ENCODE peak calls at places on chromosomes 11 and 22, in six cellular contexts. One of them, this sample, is unnamed.

GRCh38 chr22:38706885-38707180 is 1.1 kb downstream of the GTPBP1 start:
- DNase-seq in neural progenitor cell: no peak
- DNase-seq in uterus: no peak
- DNase-seq in colonic mucosa: no peak
- DNase-seq in astrocyte: no peak
- DNase-seq in GM23338: no peak
- DNase-seq in this sample: no peak

GRCh38 chr11:14499178-14499559 is 442 bp downstream of the COPB1 start:
- DNase-seq in neural progenitor cell: peak
- DNase-seq in uterus: peak
- DNase-seq in colonic mucosa: peak
- DNase-seq in astrocyte: no peak
- DNase-seq in GM23338: peak
- DNase-seq in this sample: peak

GRCh38 chr11:122354029-122354697 is 238.1 kb upstream of the BLID start:
- DNase-seq in neural progenitor cell: no peak
- DNase-seq in uterus: no peak
- DNase-seq in colonic mucosa: no peak
- DNase-seq in astrocyte: peak
- DNase-seq in GM23338: no peak
- DNase-seq in this sample: no peak

GRCh38 chr22:47259990-47260389 is 497.5 kb downstream of the TBC1D22A start:
- DNase-seq in neural progenitor cell: no peak
- DNase-seq in uterus: no peak
- DNase-seq in colonic mucosa: no peak
- DNase-seq in astrocyte: no peak
- DNase-seq in GM23338: no peak
- DNase-seq in this sample: no peak

GRCh38 chr11:2468363-2469240 is 23.8 kb downstream of the KCNQ1 start:
- DNase-seq in neural progenitor cell: no peak
- DNase-seq in uterus: no peak
- DNase-seq in colonic mucosa: peak
- DNase-seq in astrocyte: no peak
- DNase-seq in GM23338: no peak
- DNase-seq in this sample: no peak

GRCh38 chr11:114738954-114739353 is 60.6 kb downstream of the NXPE2 start:
- DNase-seq in neural progenitor cell: peak
- DNase-seq in uterus: no peak
- DNase-seq in colonic mucosa: peak
- DNase-seq in astrocyte: peak
- DNase-seq in GM23338: peak
- DNase-seq in this sample: no peak

GRCh38 chr11:31844351-31844750 is 33.2 kb upstream of the PAX6 start:
- DNase-seq in neural progenitor cell: no peak
- DNase-seq in uterus: no peak
- DNase-seq in colonic mucosa: no peak
- DNase-seq in astrocyte: peak
- DNase-seq in GM23338: no peak
- DNase-seq in this sample: no peak

GRCh38 chr11:58927393-58928081 is 11.8 kb upstream of the GLYATL1 start:
- DNase-seq in neural progenitor cell: peak
- DNase-seq in uterus: no peak
- DNase-seq in colonic mucosa: peak
- DNase-seq in astrocyte: peak
- DNase-seq in GM23338: peak
- DNase-seq in this sample: no peak

GRCh38 chr11:131616456-131616855 is 246.0 kb downstream of the NTM start:
- DNase-seq in neural progenitor cell: no peak
- DNase-seq in uterus: no peak
- DNase-seq in colonic mucosa: no peak
- DNase-seq in astrocyte: no peak
- DNase-seq in GM23338: no peak
- DNase-seq in this sample: no peak

GRCh38 chr11:77136074-77136473 is 8.0 kb downstream of the MYO7A start:
- DNase-seq in neural progenitor cell: no peak
- DNase-seq in uterus: no peak
- DNase-seq in colonic mucosa: no peak
- DNase-seq in astrocyte: peak
- DNase-seq in GM23338: no peak
- DNase-seq in this sample: no peak

GRCh38 chr11:76604652-76605241 is 65.8 kb downstream of the LRRC32 start:
- DNase-seq in neural progenitor cell: no peak
- DNase-seq in uterus: no peak
- DNase-seq in colonic mucosa: peak
- DNase-seq in astrocyte: peak
- DNase-seq in GM23338: no peak
- DNase-seq in this sample: no peak

GRCh38 chr11:134498326-134499139 is 86.5 kb upstream of the B3GAT1 start:
- DNase-seq in neural progenitor cell: no peak
- DNase-seq in uterus: no peak
- DNase-seq in colonic mucosa: no peak
- DNase-seq in astrocyte: no peak
- DNase-seq in GM23338: no peak
- DNase-seq in this sample: no peak

GRCh38 chr11:68338041-68338800 is 25.8 kb downstream of the LRP5 start:
- DNase-seq in neural progenitor cell: no peak
- DNase-seq in uterus: no peak
- DNase-seq in colonic mucosa: no peak
- DNase-seq in astrocyte: peak
- DNase-seq in GM23338: no peak
- DNase-seq in this sample: no peak

GRCh38 chr22:28799125-28799833 is 1.1 kb downstream of the XBP1 start:
- DNase-seq in neural progenitor cell: peak
- DNase-seq in uterus: peak
- DNase-seq in colonic mucosa: peak
- DNase-seq in astrocyte: peak
- DNase-seq in GM23338: peak
- DNase-seq in this sample: no peak

GRCh38 chr11:100932474-100933100 is 197.0 kb downstream of the PGR start:
- DNase-seq in neural progenitor cell: peak
- DNase-seq in uterus: no peak
- DNase-seq in colonic mucosa: no peak
- DNase-seq in astrocyte: no peak
- DNase-seq in GM23338: peak
- DNase-seq in this sample: no peak

GRCh38 chr22:50602338-50602700 is 1.7 kb downstream of the MAPK8IP2 start:
- DNase-seq in neural progenitor cell: no peak
- DNase-seq in uterus: no peak
- DNase-seq in colonic mucosa: no peak
- DNase-seq in astrocyte: no peak
- DNase-seq in GM23338: no peak
- DNase-seq in this sample: no peak

GRCh38 chr11:64415996-64416728 is 57.2 kb downstream of the RPS6KA4 start:
- DNase-seq in neural progenitor cell: no peak
- DNase-seq in uterus: no peak
- DNase-seq in colonic mucosa: no peak
- DNase-seq in astrocyte: no peak
- DNase-seq in GM23338: no peak
- DNase-seq in this sample: no peak

GRCh38 chr11:13168281-13168680 is 109.3 kb upstream of the BMAL1 start:
- DNase-seq in neural progenitor cell: no peak
- DNase-seq in uterus: no peak
- DNase-seq in colonic mucosa: no peak
- DNase-seq in astrocyte: no peak
- DNase-seq in GM23338: no peak
- DNase-seq in this sample: no peak

GRCh38 chr22:38935023-38935422 is 22.4 kb upstream of the APOBEC3A start:
- DNase-seq in neural progenitor cell: no peak
- DNase-seq in uterus: no peak
- DNase-seq in colonic mucosa: peak
- DNase-seq in astrocyte: no peak
- DNase-seq in GM23338: no peak
- DNase-seq in this sample: no peak

GRCh38 chr11:27720277-27720830 is 20.1 kb upstream of the BDNF start:
- DNase-seq in neural progenitor cell: peak
- DNase-seq in uterus: no peak
- DNase-seq in colonic mucosa: peak
- DNase-seq in astrocyte: no peak
- DNase-seq in GM23338: peak
- DNase-seq in this sample: no peak

GRCh38 chr11:27721505-27722116 is 21.4 kb upstream of the BDNF start:
- DNase-seq in neural progenitor cell: peak
- DNase-seq in uterus: no peak
- DNase-seq in colonic mucosa: no peak
- DNase-seq in astrocyte: no peak
- DNase-seq in GM23338: peak
- DNase-seq in this sample: no peak

GRCh38 chr11:27722117-27722844 is 22.0 kb upstream of the BDNF start:
- DNase-seq in neural progenitor cell: peak
- DNase-seq in uterus: no peak
- DNase-seq in colonic mucosa: no peak
- DNase-seq in astrocyte: peak
- DNase-seq in GM23338: peak
- DNase-seq in this sample: no peak

GRCh38 chr11:27723685-27724084 is 23.4 kb upstream of the BDNF start:
- DNase-seq in neural progenitor cell: no peak
- DNase-seq in uterus: no peak
- DNase-seq in colonic mucosa: no peak
- DNase-seq in astrocyte: no peak
- DNase-seq in GM23338: no peak
- DNase-seq in this sample: no peak

DNA sequence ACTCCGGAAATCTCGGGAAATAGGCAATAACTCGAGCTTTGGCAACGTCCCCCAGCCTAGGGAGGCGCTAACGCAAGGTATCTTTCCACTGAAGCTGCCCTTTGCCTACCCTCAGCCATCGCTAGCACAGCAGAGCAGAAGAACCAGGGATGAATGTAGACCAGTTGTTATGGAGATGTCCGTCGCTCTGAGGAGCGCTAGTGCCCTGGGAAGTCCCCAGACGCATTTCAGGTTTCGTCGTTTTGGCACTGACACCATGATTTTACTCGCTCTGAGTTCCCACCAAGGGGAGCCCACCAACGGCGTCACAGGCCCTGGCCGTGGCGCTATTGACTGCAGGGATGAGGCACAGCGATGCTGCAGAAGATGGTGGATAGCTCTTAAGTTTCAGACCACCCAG is 22.7 kb upstream of the BDNF start:
- DNase-seq in neural progenitor cell: peak
- DNase-seq in uterus: no peak
- DNase-seq in colonic mucosa: no peak
- DNase-seq in astrocyte: no peak
- DNase-seq in GM23338: peak
- DNase-seq in this sample: no peak
- H3K4me3 ChIP-seq in neural progenitor cell: peak
- H3K4me3 ChIP-seq in uterus: no peak
- H3K4me3 ChIP-seq in colonic mucosa: peak
- H3K4me3 ChIP-seq in astrocyte: peak
- H3K4me3 ChIP-seq in GM23338: peak
- H3K4me3 ChIP-seq in this sample: no peak

GRCh38 chr11:45355706-45356041 is 69.5 kb upstream of the SYT13 start:
- DNase-seq in neural progenitor cell: no peak
- DNase-seq in uterus: no peak
- DNase-seq in colonic mucosa: no peak
- DNase-seq in astrocyte: no peak
- DNase-seq in GM23338: no peak
- DNase-seq in this sample: no peak

GRCh38 chr11:45354976-45355705 is 69.0 kb upstream of the SYT13 start:
- DNase-seq in neural progenitor cell: peak
- DNase-seq in uterus: peak
- DNase-seq in colonic mucosa: peak
- DNase-seq in astrocyte: peak
- DNase-seq in GM23338: peak
- DNase-seq in this sample: peak
- H3K27ac ChIP-seq in neural progenitor cell: no peak
- H3K27ac ChIP-seq in uterus: peak
- H3K27ac ChIP-seq in colonic mucosa: no peak
- H3K27ac ChIP-seq in astrocyte: no peak
- H3K27ac ChIP-seq in GM23338: no peak
- H3K27ac ChIP-seq in this sample: peak

GRCh38 chr22:45224988-45225731 is 15.5 kb downstream of the KIAA0930 start:
- DNase-seq in neural progenitor cell: no peak
- DNase-seq in uterus: no peak
- DNase-seq in colonic mucosa: no peak
- DNase-seq in astrocyte: no peak
- DNase-seq in GM23338: no peak
- DNase-seq in this sample: no peak
- H3K4me3 ChIP-seq in neural progenitor cell: no peak
- H3K4me3 ChIP-seq in uterus: no peak
- H3K4me3 ChIP-seq in colonic mucosa: no peak
- H3K4me3 ChIP-seq in astrocyte: no peak
- H3K4me3 ChIP-seq in GM23338: no peak
- H3K4me3 ChIP-seq in this sample: no peak

DNA sequence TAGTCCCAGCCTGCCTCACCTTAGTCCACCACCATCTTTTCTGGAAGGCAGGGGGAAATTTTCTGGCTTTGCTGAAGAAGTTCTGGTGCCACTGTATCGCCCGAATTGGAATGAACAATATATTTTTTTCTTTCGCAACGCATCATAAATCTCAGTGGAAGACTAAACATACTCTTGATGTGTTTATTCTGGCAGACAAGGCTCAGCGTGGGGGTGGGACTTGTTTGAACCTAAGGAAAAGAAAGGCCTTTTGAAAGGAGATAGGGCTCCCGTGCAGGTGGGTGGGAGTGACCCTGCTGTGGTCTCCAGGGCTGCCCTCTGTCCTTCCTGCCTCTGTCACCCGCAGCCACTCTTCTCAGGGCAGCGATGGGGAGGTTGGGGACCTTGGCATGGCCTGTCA is 42.5 kb downstream of the CD82 start:
- DNase-seq in neural progenitor cell: no peak
- DNase-seq in uterus: no peak
- DNase-seq in colonic mucosa: no peak
- DNase-seq in astrocyte: peak
- DNase-seq in GM23338: no peak
- DNase-seq in this sample: no peak
- H3K27ac ChIP-seq in neural progenitor cell: no peak
- H3K27ac ChIP-seq in uterus: no peak
- H3K27ac ChIP-seq in colonic mucosa: no peak
- H3K27ac ChIP-seq in astrocyte: no peak
- H3K27ac ChIP-seq in GM23338: no peak
- H3K27ac ChIP-seq in this sample: no peak

GRCh38 chr11:118921929-118922744 is 3.6 kb downstream of the BCL9L start:
- DNase-seq in neural progenitor cell: peak
- DNase-seq in uterus: peak
- DNase-seq in colonic mucosa: peak
- DNase-seq in astrocyte: peak
- DNase-seq in GM23338: peak
- DNase-seq in this sample: no peak
- H3K4me3 ChIP-seq in neural progenitor cell: peak
- H3K4me3 ChIP-seq in uterus: peak
- H3K4me3 ChIP-seq in colonic mucosa: peak
- H3K4me3 ChIP-seq in astrocyte: peak
- H3K4me3 ChIP-seq in GM23338: peak
- H3K4me3 ChIP-seq in this sample: peak

GRCh38 chr11:65429069-65429681 is 6.6 kb downstream of the NEAT1 start:
- DNase-seq in neural progenitor cell: peak
- DNase-seq in uterus: peak
- DNase-seq in colonic mucosa: peak
- DNase-seq in astrocyte: peak
- DNase-seq in GM23338: peak
- DNase-seq in this sample: no peak
- H3K27ac ChIP-seq in neural progenitor cell: no peak
- H3K27ac ChIP-seq in uterus: peak
- H3K27ac ChIP-seq in colonic mucosa: peak
- H3K27ac ChIP-seq in astrocyte: peak
- H3K27ac ChIP-seq in GM23338: no peak
- H3K27ac ChIP-seq in this sample: peak

DNA sequence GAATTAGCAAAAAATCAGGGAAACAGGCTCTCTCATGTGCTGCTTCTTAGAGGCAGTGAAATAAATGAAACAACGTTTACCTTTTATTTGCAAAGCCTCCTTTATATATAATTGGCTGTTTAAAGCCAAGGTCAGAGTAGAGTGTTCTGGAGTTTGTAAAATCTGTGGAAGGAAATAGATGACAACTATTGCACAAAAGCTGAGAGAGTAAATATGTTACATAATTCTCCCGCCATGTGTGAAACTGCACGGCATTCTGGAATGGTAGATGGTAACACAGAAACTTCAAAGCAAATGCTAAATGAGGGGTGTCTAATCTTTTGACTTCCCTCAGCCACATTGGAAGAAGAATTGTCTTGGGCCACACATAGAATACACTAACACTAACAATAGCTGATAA is 51.6 kb upstream of the FGF3 start:
- DNase-seq in neural progenitor cell: no peak
- DNase-seq in uterus: no peak
- DNase-seq in colonic mucosa: no peak
- DNase-seq in astrocyte: peak
- DNase-seq in GM23338: no peak
- DNase-seq in this sample: no peak
- H3K4me3 ChIP-seq in neural progenitor cell: no peak
- H3K4me3 ChIP-seq in uterus: no peak
- H3K4me3 ChIP-seq in colonic mucosa: no peak
- H3K4me3 ChIP-seq in astrocyte: no peak
- H3K4me3 ChIP-seq in GM23338: no peak
- H3K4me3 ChIP-seq in this sample: no peak